ENCODE peak calls at places on chromosomes 6 and 20, in ten cellular contexts. T is CD8-positive, alpha-beta memory T cell; S is CD8-positive, alpha-beta T cell; I is adrenal gland; A is colonic mucosa; J is mucosa of descending colon; X is Peyer's patch; Y is fibroblast of lung; L is effector memory CD4-positive, alpha-beta T cell; O is H9. D is an unnamed sample.
A peak's percentile ranks its signal among the peaks of the same experiment; 100 is the strongest.

GRCh38 chr20:51760905-51761544 is 7.2 kb downstream of the ATP9A start:
- DNase-seq in T (no peak), S (no peak), I (no peak), A (no peak), J (no peak), X (no peak), Y (peak; percentile 89), L (no peak), O (peak; percentile 51), D (peak; percentile 55)

GRCh38 chr6:157845493-157846259 is 22.6 kb downstream of the SNX9 start:
- DNase-seq in T (no peak), S (no peak), I (no peak), A (no peak), J (no peak), X (no peak), Y (peak; percentile 38), L (no peak), O (no peak), D (no peak)

GRCh38 chr20:56322661-56323060 is 36.1 kb upstream of the FAM210B start:
- DNase-seq in T (no peak), S (no peak), I (no peak), A (no peak), J (no peak), X (no peak), Y (no peak), L (no peak), O (no peak), D (no peak)

GRCh38 chr6:154613137-154613676 is 102.7 kb upstream of the CNKSR3 start:
- DNase-seq in T (no peak), S (no peak), I (no peak), A (no peak), J (no peak), X (peak; percentile 76), Y (peak; percentile 96), L (no peak), O (no peak), D (no peak)

GRCh38 chr6:125524356-125524755 is 222.6 kb upstream of the HDDC2 start:
- DNase-seq in T (no peak), S (no peak), I (no peak), A (no peak), J (no peak), X (no peak), Y (no peak), L (no peak), O (no peak), D (no peak)

GRCh38 chr6:63804381-63804956 is 168.9 kb downstream of the PHF3 start:
- DNase-seq in T (no peak), S (no peak), I (no peak), A (no peak), J (no peak), X (no peak), Y (peak; percentile 94), L (no peak), O (no peak), D (no peak)

GRCh38 chr6:34158876-34159275 is 13.0 kb upstream of the GRM4 start:
- DNase-seq in T (no peak), S (no peak), I (no peak), A (no peak), J (no peak), X (peak; percentile 8), Y (no peak), L (no peak), O (no peak), D (no peak)

GRCh38 chr6:80744213-80744612 is 637.7 kb downstream of the BCKDHB start:
- DNase-seq in T (no peak), S (no peak), I (no peak), A (no peak), J (no peak), X (no peak), Y (no peak), L (no peak), O (no peak), D (no peak)

GRCh38 chr6:11120273-11121005 is 8.9 kb upstream of the ERVFRD-1 start:
- DNase-seq in T (no peak), S (no peak), I (no peak), A (no peak), J (no peak), X (no peak), Y (peak; percentile 62), L (no peak), O (no peak), D (no peak)

GRCh38 chr6:169967687-169968086 is 216.3 kb downstream of the ERMARD start:
- DNase-seq in T (no peak), S (no peak), I (no peak), A (peak; percentile 10), J (no peak), X (no peak), Y (no peak), L (no peak), O (no peak), D (no peak)

GRCh38 chr6:46011241-46012085 is 4.2 kb downstream of the CLIC5 start:
- DNase-seq in T (peak; percentile 62), S (peak; percentile 27), I (no peak), A (peak; percentile 64), J (peak; percentile 55), X (peak; percentile 87), Y (no peak), L (peak; percentile 44), O (no peak), D (no peak)

GRCh38 chr6:7454696-7455095 is 65.1 kb downstream of the RIOK1 start:
- DNase-seq in T (no peak), S (no peak), I (no peak), A (no peak), J (no peak), X (no peak), Y (no peak), L (no peak), O (no peak), D (peak; percentile 55)
- H3K4me1 ChIP-seq in T (no peaks in the 10 kb centered on the region), S (no peaks in the 10 kb centered on the region), I (no peaks in the 10 kb centered on the region), A (no peaks in the 10 kb centered on the region), J (no peaks in the 10 kb centered on the region), X (no peaks in the 10 kb centered on the region), Y (no peaks in the 10 kb centered on the region), L (no peaks in the 10 kb centered on the region), O (peaks cover 7% of the 10 kb centered on the region), D (peaks cover 2% of the 10 kb centered on the region)

GRCh38 chr6:8548979-8549378 is 113.6 kb upstream of the SLC35B3 start:
- DNase-seq in T (no peak), S (no peak), I (no peak), A (no peak), J (no peak), X (no peak), Y (no peak), L (no peak), O (no peak), D (no peak)
- H3K4me1 ChIP-seq in T (no peaks in the 10 kb centered on the region), S (no peaks in the 10 kb centered on the region), I (no peaks in the 10 kb centered on the region), A (no peaks in the 10 kb centered on the region), J (no peaks in the 10 kb centered on the region), X (no peaks in the 10 kb centered on the region), Y (no peaks in the 10 kb centered on the region), L (no peaks in the 10 kb centered on the region), O (no peaks in the 10 kb centered on the region), D (no peaks in the 10 kb centered on the region)

GRCh38 chr20:17950670-17951069 is 17.9 kb downstream of the SNX5 start:
- DNase-seq in T (no peak), S (no peak), I (no peak), A (no peak), J (no peak), X (no peak), Y (no peak), L (no peak), O (no peak), D (no peak)
- H3K4me1 ChIP-seq in T (no peaks in the 10 kb centered on the region), S (no peaks in the 10 kb centered on the region), I (no peaks in the 10 kb centered on the region), A (no peaks in the 10 kb centered on the region), J (peaks cover 10% of the 10 kb centered on the region), X (no peaks in the 10 kb centered on the region), Y (no peaks in the 10 kb centered on the region), L (no peaks in the 10 kb centered on the region), O (no peaks in the 10 kb centered on the region), D (peaks cover 2% of the 10 kb centered on the region)

DNA sequence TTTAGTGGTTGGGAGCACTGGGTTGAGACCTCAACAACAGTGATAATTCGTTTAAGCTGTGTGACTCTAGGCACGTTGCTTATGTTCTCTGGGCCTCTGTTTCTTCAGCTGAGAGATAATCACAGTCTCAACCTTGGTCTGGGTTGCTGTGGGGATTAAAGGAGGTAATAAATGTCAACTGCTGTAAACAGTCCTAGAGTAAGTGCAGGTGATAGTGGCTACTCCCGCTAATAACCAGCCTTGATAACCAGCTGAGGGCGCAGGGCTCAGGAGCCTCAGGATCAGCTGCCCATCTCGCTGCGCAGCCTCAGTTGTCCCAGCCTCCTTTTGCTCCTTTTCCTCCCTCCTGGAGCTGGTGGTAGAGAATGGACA is 58.0 kb downstream of the JARID2 start:
- DNase-seq in T (no peak), S (no peak), I (no peak), A (no peak), J (no peak), X (no peak), Y (no peak), L (no peak), O (no peak), D (no peak)
- H3K4me1 ChIP-seq in T (peaks cover 77% of the 10 kb centered on the region), S (peaks cover 52% of the 10 kb centered on the region), I (peaks cover 18% of the 10 kb centered on the region), A (peaks cover 4% of the 10 kb centered on the region), J (peaks cover 16% of the 10 kb centered on the region), X (peaks cover 5% of the 10 kb centered on the region), Y (peaks cover 14% of the 10 kb centered on the region), L (peaks cover 16% of the 10 kb centered on the region), O (peaks cover 27% of the 10 kb centered on the region), D (peaks cover 2% of the 10 kb centered on the region)

GRCh38 chr20:37235065-37235464 is 26.5 kb downstream of the GHRH start:
- DNase-seq in T (no peak), S (no peak), I (no peak), A (no peak), J (no peak), X (peak; percentile 8), Y (no peak), L (no peak), O (no peak), D (no peak)
- H3K4me1 ChIP-seq in T (no peaks in the 10 kb centered on the region), S (no peaks in the 10 kb centered on the region), I (peaks cover 3% of the 10 kb centered on the region), A (no peaks in the 10 kb centered on the region), J (peaks cover 2% of the 10 kb centered on the region), X (no peaks in the 10 kb centered on the region), Y (peaks cover 7% of the 10 kb centered on the region), L (no peaks in the 10 kb centered on the region), O (peaks cover under 1% of the 10 kb centered on the region), D (no peaks in the 10 kb centered on the region)

DNA sequence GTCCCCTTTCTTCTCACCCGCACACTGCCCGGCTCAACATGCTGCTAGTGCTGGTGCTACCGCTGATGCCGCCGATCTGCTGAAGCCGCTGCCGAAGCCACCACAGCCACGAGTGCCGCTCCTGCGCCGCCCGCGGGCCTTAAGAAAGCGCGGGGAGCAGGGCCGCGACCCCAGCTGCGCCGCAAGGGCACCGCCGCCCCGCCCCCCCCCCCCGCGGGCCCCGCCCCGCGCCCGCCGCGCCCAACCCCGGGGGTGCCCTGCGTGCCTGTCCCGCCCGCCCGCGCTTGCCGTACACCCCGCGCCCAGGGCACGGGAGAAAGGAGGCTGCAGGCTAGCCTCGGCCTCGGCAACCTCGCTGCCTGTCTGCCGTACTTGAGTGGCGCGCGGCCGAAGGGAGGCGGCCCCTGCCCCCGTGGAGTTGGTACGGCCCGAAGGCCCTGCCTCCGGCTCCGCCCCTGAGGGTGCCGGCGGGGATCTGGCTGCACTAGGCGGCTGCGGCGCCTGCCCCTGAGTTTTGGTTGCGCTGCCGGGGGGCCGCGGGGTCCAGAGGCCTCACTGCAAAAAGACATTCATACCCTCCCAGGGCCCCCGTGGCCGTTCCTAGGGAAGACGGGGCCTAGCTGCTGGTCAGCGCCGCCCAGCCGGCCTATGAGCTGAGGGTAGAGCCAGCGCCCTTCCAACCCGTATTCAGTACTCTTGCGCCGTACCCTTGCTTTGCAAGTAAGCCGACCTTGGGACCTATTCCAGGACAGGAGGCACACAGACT is at the start of gene SOD2:
- DNase-seq in T (peak; percentile 87), S (peak; percentile 67), I (peak; percentile 87), A (peak; percentile 87), J (peak; percentile 93), X (peak; percentile 92), Y (peak; percentile 72), L (peak; percentile 71), O (peak; percentile 88), D (peak; percentile 65)
- H3K4me1 ChIP-seq in T (peaks cover 33% of the 10 kb centered on the region), S (peaks cover 28% of the 10 kb centered on the region), I (peaks cover 34% of the 10 kb centered on the region), A (no peaks in the 10 kb centered on the region), J (peaks cover 20% of the 10 kb centered on the region), X (no peaks in the 10 kb centered on the region), Y (peaks cover 8% of the 10 kb centered on the region), L (peaks cover 19% of the 10 kb centered on the region), O (peaks cover 5% of the 10 kb centered on the region), D (peaks cover 7% of the 10 kb centered on the region)

GRCh38 chr6:141464490-141464889 is 668.2 kb upstream of the GJE1 start:
- DNase-seq in T (no peak), S (no peak), I (no peak), A (no peak), J (no peak), X (no peak), Y (peak; percentile 78), L (no peak), O (no peak), D (no peak)
- H3K4me1 ChIP-seq in T (peaks cover 5% of the 10 kb centered on the region), S (no peaks in the 10 kb centered on the region), I (no peaks in the 10 kb centered on the region), A (no peaks in the 10 kb centered on the region), J (no peaks in the 10 kb centered on the region), X (no peaks in the 10 kb centered on the region), Y (peaks cover 4% of the 10 kb centered on the region), L (no peaks in the 10 kb centered on the region), O (no peaks in the 10 kb centered on the region), D (no peaks in the 10 kb centered on the region)